ENCODE peak calls at places on chromosomes 5 and 9, in eight cellular contexts. J is WTC11, T is cortex of kidney, I is neural progenitor cell, B is PC-3, O is EH, L is progenitor cell of endocrine pancreas, D is T-helper 17 cell. H is an unnamed sample.

GRCh38 chr9:98118640-98119601 is at the start of gene TRIM14:
- DNase-seq in J (peak), T (no peak), I (peak), B (peak), O (peak), L (peak), D (peak), H (peak)

GRCh38 chr5:88659529-88660325 is 223.3 kb downstream of the MEF2C start:
- DNase-seq in J (peak), T (no peak), I (peak), B (no peak), O (no peak), L (no peak), D (no peak), H (no peak)

GRCh38 chr5:59673438-59674058 is 220.0 kb downstream of the PDE4D start:
- DNase-seq in J (no peak), T (no peak), I (peak), B (peak), O (peak), L (no peak), D (no peak), H (no peak)

GRCh38 chr9:129436751-129437625 is 183.9 kb downstream of the C9orf50 start:
- DNase-seq in J (peak), T (no peak), I (peak), B (peak), O (peak), L (no peak), D (no peak), H (peak)

GRCh38 chr9:100346836-100347235 is 5.9 kb downstream of the TEX10 start:
- DNase-seq in J (no peak), T (no peak), I (no peak), B (no peak), O (peak), L (no peak), D (no peak), H (no peak)

GRCh38 chr9:88532320-88532719 is 2.7 kb upstream of the NXNL2 start:
- DNase-seq in J (peak), T (no peak), I (peak), B (no peak), O (peak), L (peak), D (no peak), H (no peak)

GRCh38 chr5:131096774-131097695 is 68.0 kb downstream of the HINT1 start:
- DNase-seq in J (no peak), T (no peak), I (no peak), B (no peak), O (no peak), L (no peak), D (no peak), H (no peak)

GRCh38 chr5:56506586-56506985 is 273.5 kb upstream of the ANKRD55 start:
- DNase-seq in J (no peak), T (no peak), I (no peak), B (no peak), O (peak), L (no peak), D (no peak), H (no peak)

GRCh38 chr5:111069839-111070238 is 1.7 kb upstream of the TSLP start:
- DNase-seq in J (no peak), T (no peak), I (no peak), B (no peak), O (peak), L (no peak), D (no peak), H (no peak)

GRCh38 chr5:3601060-3601710 is 5.6 kb downstream of the IRX1 start:
- DNase-seq in J (no peak), T (no peak), I (peak), B (no peak), O (no peak), L (no peak), D (no peak), H (no peak)

GRCh38 chr5:74240783-74241750 is 399.5 kb downstream of the ENC1 start:
- DNase-seq in J (no peak), T (no peak), I (no peak), B (peak), O (peak), L (no peak), D (no peak), H (no peak)

GRCh38 chr9:468766-469496 is 254.3 kb downstream of the DOCK8 start:
- DNase-seq in J (no peak), T (no peak), I (no peak), B (no peak), O (no peak), L (no peak), D (no peak), H (no peak)

GRCh38 chr5:96220610-96221390 is 212.2 kb downstream of the PCSK1 start:
- DNase-seq in J (no peak), T (no peak), I (no peak), B (peak), O (peak), L (no peak), D (no peak), H (no peak)

GRCh38 chr9:121840838-121841760 is 189.7 kb downstream of the DAB2IP start:
- DNase-seq in J (no peak), T (no peak), I (no peak), B (no peak), O (no peak), L (no peak), D (no peak), H (peak)

GRCh38 chr5:151156732-151157402 is 712 bp downstream of the ANXA6 start:
- DNase-seq in J (peak), T (no peak), I (peak), B (no peak), O (peak), L (no peak), D (no peak), H (no peak)

H was measured in ureter.